ENCODE peak calls at places on chromosomes 13 and 19, in six cellular contexts. H is tibial nerve, V is kidney epithelial cell, D is esophagus squamous epithelium, Q is fibroblast of lung, S is brain microvascular endothelial cell. B is an unnamed sample.

GRCh38 chr13:106521101-106521799 is 14.2 kb downstream of the EFNB2 start:
- DNase-seq in H (no peak), S (no peak), Q (no peak), D (no peak), V (no peak), B (no peak)

GRCh38 chr13:101489635-101490034 is 37.2 kb downstream of the ITGBL1 start:
- DNase-seq in V (no peak), S (peak), H (no peak), Q (peak), D (no peak), B (no peak)

GRCh38 chr13:49838989-49839388 is 46.5 kb upstream of the KPNA3 start:
- DNase-seq in Q (no peak), S (no peak), V (no peak), D (no peak), H (no peak), B (no peak)

GRCh38 chr13:41544824-41545707 is 87.7 kb downstream of the RGCC start:
- DNase-seq in V (peak), Q (peak), H (no peak), S (no peak), D (no peak), B (no peak)

GRCh38 chr13:102443234-102443633 is 41.4 kb upstream of the FGF14 start:
- DNase-seq in S (no peak), V (no peak), H (no peak), D (no peak), Q (no peak), B (no peak)

GRCh38 chr19:42140125-42140754 is 8.0 kb upstream of the POU2F2 start:
- DNase-seq in D (no peak), Q (peak), S (peak), V (peak), H (peak), B (peak)

GRCh38 chr13:41065098-41065497 is 3.8 kb downstream of the WBP4 start:
- DNase-seq in Q (peak), D (no peak), V (no peak), H (no peak), S (no peak), B (peak)

GRCh38 chr19:35963514-35963913 is 27.3 kb downstream of the LRFN3 start:
- DNase-seq in V (peak), H (no peak), Q (peak), S (peak), D (no peak), B (peak)

GRCh38 chr13:101449971-101450748 is 2.3 kb upstream of the ITGBL1 start:
- DNase-seq in V (peak), D (no peak), H (no peak), Q (peak), S (peak), B (peak)

GRCh38 chr13:45280751-45281634 is 60.0 kb downstream of the TPT1 start:
- DNase-seq in S (peak), D (no peak), H (peak), V (peak), Q (peak), B (peak)

GRCh38 chr13:76884167-76884566 is 2.0 kb downstream of the KCTD12 start:
- DNase-seq in D (no peak), S (peak), Q (peak), H (no peak), V (no peak), B (no peak)
- H3K4me3 ChIP-seq in D (peak), S (peak), Q (peak), H (peak), V (peak), B (peak)

GRCh38 chr19:46904114-46905060 is 43.6 kb downstream of the ARHGAP35 start:
- DNase-seq in Q (peak), H (no peak), S (peak), D (no peak), V (no peak), B (no peak)
- H3K4me3 ChIP-seq in Q (no peak), H (no peak), S (no peak), D (no peak), V (no peak), B (no peak)

GRCh38 chr13:61812286-61812685 is 396.6 kb upstream of the PCDH20 start:
- DNase-seq in V (no peak), H (no peak), S (no peak), D (no peak), Q (no peak), B (no peak)

GRCh38 chr13:61810065-61810464 is 394.4 kb upstream of the PCDH20 start:
- DNase-seq in H (no peak), Q (no peak), S (no peak), V (no peak), D (no peak), B (no peak)
- H3K4me3 ChIP-seq in H (no peak), Q (no peak), S (no peak), V (no peak), D (no peak), B (no peak)

DNA sequence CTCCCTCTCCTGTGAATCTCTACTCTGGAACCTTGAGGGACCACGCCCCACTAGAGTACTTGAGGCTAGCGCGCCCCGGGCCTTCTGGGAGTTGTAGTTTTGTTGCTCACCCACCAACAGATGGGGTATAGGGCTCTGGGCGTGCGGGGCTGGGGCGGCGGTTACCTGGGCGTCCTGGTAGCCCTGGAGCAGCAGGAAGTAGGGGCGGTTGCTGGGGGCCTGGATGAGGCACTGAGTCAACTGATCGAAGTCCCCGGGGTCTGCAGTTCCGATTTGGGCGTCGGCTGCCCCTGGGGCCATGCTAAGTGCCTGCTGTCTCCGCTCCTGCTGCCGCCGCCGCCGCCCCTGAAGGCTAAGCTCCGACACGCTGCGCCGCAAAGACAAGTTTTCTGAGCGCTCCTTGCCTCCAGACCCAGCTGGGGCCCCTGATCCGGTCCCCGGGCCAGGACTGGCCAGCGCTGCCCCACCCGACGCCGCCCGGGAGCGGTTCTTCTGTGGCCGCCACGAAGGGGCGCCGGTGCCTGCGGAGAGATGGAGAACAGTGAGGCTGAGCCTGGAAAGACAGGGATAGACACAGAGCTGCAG is 5.3 kb downstream of the RASIP1 start:
- DNase-seq in S (no peak), Q (peak), H (no peak), V (no peak), D (no peak), B (no peak)
- H3K4me3 ChIP-seq in S (peak), Q (no peak), H (no peak), V (peak), D (peak), B (peak)

GRCh38 chr19:1503089-1503924 is 9.5 kb downstream of the ADAMTSL5 start:
- DNase-seq in Q (no peak), V (no peak), D (no peak), H (peak), S (peak), B (no peak)
- H3K4me3 ChIP-seq in Q (no peak), V (no peak), D (no peak), H (no peak), S (no peak), B (peak)

DNA sequence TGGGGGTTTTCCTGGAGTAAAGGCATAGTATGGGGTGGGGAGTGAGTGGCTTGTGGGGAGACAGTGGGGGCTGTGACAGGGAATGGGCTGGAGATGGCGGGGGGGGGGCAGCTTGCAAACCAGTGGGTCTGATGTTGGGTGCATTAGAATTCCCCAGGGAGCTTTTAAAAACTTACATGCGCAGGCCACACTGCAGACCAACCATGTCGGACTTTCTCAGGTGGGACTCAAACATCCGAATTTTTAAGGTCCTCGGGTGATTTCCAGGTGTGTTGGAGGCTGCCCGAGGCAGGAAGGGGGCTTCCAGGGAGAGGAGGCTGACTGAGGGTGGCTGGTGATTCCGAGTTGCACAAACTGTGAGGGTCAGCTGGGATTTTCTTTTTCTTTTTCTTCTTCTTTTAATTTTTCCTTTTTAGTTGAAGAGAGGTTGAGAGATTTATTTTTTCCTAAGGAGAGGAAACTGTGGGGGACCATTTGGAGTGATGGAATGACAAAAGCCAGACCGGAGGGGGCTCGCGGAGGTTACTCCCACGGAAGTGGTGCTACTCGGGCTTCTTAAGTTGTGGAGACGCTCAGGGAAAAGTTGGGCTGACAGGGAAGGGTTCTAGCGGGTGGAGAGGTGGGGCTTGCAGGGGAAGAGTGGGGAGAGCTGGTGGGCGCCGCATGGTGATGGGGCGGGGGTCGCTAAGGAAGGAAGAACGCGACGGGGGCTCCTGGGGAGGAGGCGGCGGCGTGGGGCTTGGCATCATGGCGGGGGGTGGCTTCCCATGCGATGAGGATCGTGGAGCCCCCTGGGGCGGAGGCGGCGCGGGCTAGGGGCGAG is 1.0 kb upstream of the CACNG8 start:
- DNase-seq in S (no peak), Q (peak), D (no peak), H (no peak), V (no peak), B (no peak)
- H3K4me3 ChIP-seq in S (peak), Q (no peak), D (no peak), H (no peak), V (no peak), B (peak)

GRCh38 chr19:309206-309565 is 18.0 kb upstream of the PLPP2 start:
- DNase-seq in S (no peak), Q (no peak), V (no peak), D (no peak), H (no peak), B (no peak)
- H3K4me3 ChIP-seq in S (no peak), Q (no peak), V (no peak), D (no peak), H (no peak), B (no peak)

GRCh38 chr13:43072394-43072793 is 49.0 kb downstream of the DNAJC15 start:
- DNase-seq in S (no peak), H (peak), V (no peak), Q (no peak), D (no peak), B (no peak)

GRCh38 chr13:43077906-43078305 is 54.5 kb downstream of the DNAJC15 start:
- DNase-seq in H (no peak), V (no peak), Q (no peak), S (no peak), D (no peak), B (no peak)

GRCh38 chr13:43077446-43077845 is 54.1 kb downstream of the DNAJC15 start:
- DNase-seq in Q (no peak), V (no peak), H (no peak), S (no peak), D (no peak), B (no peak)

GRCh38 chr13:43071824-43072223 is 48.4 kb downstream of the DNAJC15 start:
- DNase-seq in V (no peak), H (no peak), D (no peak), Q (no peak), S (no peak), B (no peak)

DNA sequence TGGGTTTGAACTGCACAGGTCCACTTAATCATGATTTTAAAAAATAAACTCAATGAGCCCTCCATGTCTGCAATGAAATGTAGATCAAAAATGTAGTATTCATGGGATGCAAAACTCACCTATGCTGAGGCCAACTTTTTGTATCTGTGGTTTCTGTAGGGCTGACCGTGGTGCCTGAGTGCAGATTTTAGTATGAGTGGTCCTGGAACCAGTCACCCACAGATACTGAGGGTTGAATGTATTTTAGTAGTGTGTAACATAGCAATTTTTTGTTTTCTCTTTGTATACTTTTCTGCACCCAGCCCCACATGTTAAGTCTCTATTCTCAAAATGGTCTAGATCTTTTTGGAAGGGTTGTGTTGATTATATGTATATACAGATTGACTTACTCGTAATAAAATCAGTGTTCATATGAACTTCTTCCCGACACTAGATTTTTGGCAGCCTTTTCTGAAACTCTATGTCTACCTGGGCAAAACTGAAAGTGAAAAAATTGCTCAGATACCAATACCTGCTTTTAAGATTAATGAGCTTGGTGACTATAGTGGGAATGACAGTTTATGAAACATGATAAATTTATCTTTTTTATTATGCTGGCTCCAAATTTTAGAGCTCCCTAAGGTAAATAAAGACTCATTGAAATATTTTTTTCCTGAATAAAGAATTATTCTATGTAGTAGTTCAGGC is 51.6 kb downstream of the DNAJC15 start:
- DNase-seq in D (no peak), V (no peak), H (no peak), S (no peak), Q (no peak), B (no peak)
- H3K4me3 ChIP-seq in D (no peak), V (no peak), H (no peak), S (no peak), Q (no peak), B (no peak)

DNA sequence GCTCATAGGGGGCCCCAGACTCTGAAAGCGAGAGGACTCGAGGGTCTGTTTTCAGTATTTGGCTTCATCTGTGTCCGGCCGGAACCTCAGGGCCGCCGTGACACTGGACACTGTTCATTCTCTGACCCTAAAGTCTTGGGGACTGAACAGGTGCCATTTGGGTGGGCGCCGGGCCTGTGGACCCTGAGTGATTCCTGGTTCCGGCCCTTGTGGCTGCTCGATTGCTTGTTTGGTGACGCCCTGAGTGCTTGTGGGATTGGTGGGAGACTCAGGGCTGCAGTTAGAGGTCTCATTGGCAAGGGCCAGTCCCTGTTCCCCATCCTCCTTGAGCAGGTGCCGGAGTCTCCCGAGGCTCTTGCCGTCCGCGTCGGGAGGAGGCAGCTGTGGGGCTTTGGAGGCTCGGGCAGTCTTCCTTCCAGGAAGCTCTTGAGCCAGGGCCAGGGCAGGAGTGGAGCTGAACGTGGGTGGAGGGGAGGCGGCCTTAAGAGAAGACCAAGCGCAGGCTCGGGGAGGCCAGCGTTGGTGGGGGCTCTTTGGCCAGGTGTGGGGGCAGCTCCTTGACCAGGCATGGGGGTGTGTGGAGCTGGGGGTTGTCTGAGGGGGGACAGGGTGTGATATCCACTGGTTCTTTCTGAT is 4.7 kb downstream of the PTBP1 start:
- DNase-seq in V (no peak), Q (peak), S (no peak), D (no peak), H (no peak), B (no peak)
- H3K4me3 ChIP-seq in V (peak), Q (peak), S (peak), D (no peak), H (no peak), B (peak)